ENCODE peak calls at places on chromosomes 4 and X, in seven cellular contexts. P, N, V, C, E, L and M are unnamed samples.

GRCh38 chr4:3321295-3321889 is 28.6 kb downstream of the RGS12 start:
- DNase-seq in P (peak; percentile 40), E (peak; percentile 35), N (peak; percentile 78), V (no peak), C (peak; percentile 61), L (peak; percentile 59), M (peak; percentile 45)

GRCh38 chr4:138035781-138036258 is 206.3 kb downstream of the SLC7A11 start:
- DNase-seq in L (no peak), C (peak; percentile 59), N (no peak), P (no peak), E (no peak), V (no peak), M (peak; percentile 25)

GRCh38 chr4:37749398-37749988 is 63.3 kb upstream of the RELL1 start:
- DNase-seq in E (no peak), P (no peak), V (no peak), N (no peak), L (no peak), C (no peak), M (no peak)

GRCh38 chrX:146278381-146278780 is 460.8 kb downstream of the SLITRK2 start:
- DNase-seq in E (peak; percentile 44), C (no peak), N (no peak), L (no peak), V (no peak), P (peak; percentile 16), M (no peak)

GRCh38 chrX:101230636-101231035 is 11.1 kb downstream of the DRP2 start:
- DNase-seq in E (no peak), L (no peak), V (no peak), C (no peak), N (no peak), P (no peak), M (no peak)

GRCh38 chr4:106650701-106651100 is 282.1 kb upstream of the GIMD1 start:
- DNase-seq in N (no peak), V (no peak), E (no peak), P (no peak), C (no peak), L (no peak), M (no peak)

GRCh38 chr4:8118035-8118434 is 40.6 kb downstream of the ABLIM2 start:
- DNase-seq in L (no peak), N (no peak), V (no peak), E (no peak), C (no peak), P (no peak), M (no peak)

GRCh38 chrX:9343971-9344370 is 120.9 kb upstream of the TBL1X start:
- DNase-seq in V (no peak), L (no peak), P (no peak), N (no peak), C (no peak), E (no peak), M (no peak)

GRCh38 chr4:123588631-123589223 is 192.1 kb downstream of the SPRY1 start:
- DNase-seq in V (no peak), E (no peak), N (no peak), P (no peak), C (no peak), L (peak; percentile 78), M (no peak)

GRCh38 chr4:39255266-39255665 is 72.9 kb downstream of the WDR19 start:
- DNase-seq in C (no peak), P (no peak), V (no peak), N (no peak), E (no peak), L (no peak), M (no peak)

GRCh38 chr4:144592264-144592663 is 53.7 kb upstream of the HHIP start:
- DNase-seq in L (no peak), E (no peak), N (no peak), P (no peak), V (no peak), C (no peak), M (no peak)

GRCh38 chr4:37381040-37381668 is 136.6 kb downstream of the NWD2 start:
- DNase-seq in L (no peak), C (no peak), P (no peak), V (no peak), N (no peak), E (no peak), M (no peak)

GRCh38 chrX:131783555-131784338 is 239.4 kb upstream of the STK26 start:
- DNase-seq in C (no peak), L (no peak), E (no peak), N (no peak), P (peak; percentile 86), V (peak; percentile 26), M (peak; percentile 83)

GRCh38 chr4:116598980-116599789 is 486.2 kb downstream of the TRAM1L1 start:
- DNase-seq in P (no peak), E (no peak), L (peak; percentile 53), N (no peak), C (no peak), V (no peak), M (no peak)

GRCh38 chrX:136251042-136251991 is at the start of gene MAP7D3:
- DNase-seq in V (no peak), P (peak; percentile 59), C (peak; percentile 91), N (no peak), L (no peak), E (peak; percentile 68), M (no peak)

GRCh38 chr4:19514276-19515070 is 737.2 kb upstream of the SLIT2 start:
- DNase-seq in V (no peak), C (no peak), E (no peak), P (no peak), L (no peak), N (no peak), M (no peak)

GRCh38 chrX:110944793-110945466 is 149.3 kb upstream of the CHRDL1 start:
- DNase-seq in L (no peak), C (peak; percentile 58), P (no peak), N (no peak), E (no peak), V (no peak), M (peak; percentile 3)

GRCh38 chr4:83285022-83285387 is 407 bp upstream of the COQ2 start:
- DNase-seq in P (peak; percentile 36), C (peak; percentile 23), N (no peak), E (no peak), L (no peak), V (no peak), M (no peak)
- H3K27ac ChIP-seq in P (peak overlapping the region; percentile 94), C (peak overlapping the region; percentile 77), N (peak overlapping the region; percentile 91), E (peak overlapping the region; percentile 96), L (peak overlapping the region; percentile 95), V (peak overlapping the region; percentile 93), M (peak overlapping the region; percentile 98)

GRCh38 chr4:112277705-112278448 is 7.8 kb downstream of the TIFA start:
- DNase-seq in C (no peak), N (no peak), V (no peak), P (no peak), L (no peak), E (no peak), M (no peak)

GRCh38 chr4:112279025-112279881 is 6.5 kb downstream of the TIFA start:
- DNase-seq in N (no peak), C (no peak), E (no peak), L (no peak), V (no peak), P (no peak), M (no peak)

GRCh38 chr4:112282860-112283667 is 2.6 kb downstream of the TIFA start:
- DNase-seq in C (no peak), V (no peak), L (no peak), E (no peak), N (no peak), P (no peak), M (no peak)

GRCh38 chr4:112279882-112280315 is 5.8 kb downstream of the TIFA start:
- DNase-seq in L (no peak), C (no peak), P (no peak), E (no peak), N (no peak), V (no peak), M (no peak)

DNA sequence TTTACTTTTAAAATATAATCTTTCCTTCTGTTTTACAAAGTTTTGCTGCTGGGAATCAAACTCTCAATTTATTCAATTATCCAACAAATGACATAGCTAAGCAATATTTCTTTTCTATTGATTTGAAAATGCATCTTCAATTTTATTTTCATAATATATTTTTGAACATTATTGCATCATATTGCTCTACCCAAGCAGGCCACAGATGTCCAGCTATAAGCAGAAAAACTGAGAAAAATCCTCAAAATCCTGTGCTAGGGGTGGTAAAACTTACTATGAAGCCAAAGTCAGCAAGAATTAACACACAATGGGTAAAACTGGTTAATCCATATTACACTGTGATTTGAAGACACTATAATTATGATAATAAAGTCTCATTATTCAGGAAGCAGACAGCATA is 5.0 kb downstream of the TIFA start:
- DNase-seq in L (no peak), C (no peak), P (no peak), N (no peak), V (no peak), E (no peak), M (no peak)
- H3K4me3 ChIP-seq in L (no peak overlapping the region), C (no peak overlapping the region), P (no peak overlapping the region), N (no peak overlapping the region), V (no peak overlapping the region), E (no peak overlapping the region), M (no peak overlapping the region)

DNA sequence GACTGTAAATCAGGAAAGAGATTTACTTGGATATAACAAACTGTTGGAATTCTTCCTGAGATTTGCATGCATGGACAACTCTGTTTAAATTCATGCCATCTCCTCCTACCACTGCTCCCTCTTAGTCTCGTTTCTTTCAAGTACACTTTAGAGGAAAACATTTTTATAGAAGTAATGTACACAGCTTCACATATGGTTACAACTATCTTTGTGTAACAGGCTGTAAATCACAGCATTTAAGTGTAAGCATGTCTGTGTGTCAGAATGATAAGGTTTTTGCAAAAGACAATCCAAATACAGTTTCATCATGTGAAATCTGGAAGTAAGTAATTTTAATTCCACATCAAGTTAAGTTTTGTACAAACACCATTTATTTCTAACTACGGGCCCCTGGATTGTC is 21.5 kb upstream of the ENPEP start:
- DNase-seq in V (no peak), C (no peak), L (no peak), P (no peak), N (no peak), E (no peak), M (no peak)
- TF ChIP-seq CTCF in V (no peak), C (no peak), L (no peak), P (no peak), N (no peak), E (no peak), M (no peak)

GRCh38 chr4:40265910-40266274 is 69.1 kb downstream of the RHOH start:
- DNase-seq in L (no peak), C (no peak), V (no peak), P (no peak), E (no peak), N (no peak), M (no peak)

GRCh38 chr4:40264497-40264896 is 67.7 kb downstream of the RHOH start:
- DNase-seq in C (no peak), N (no peak), V (no peak), P (no peak), L (no peak), E (no peak), M (no peak)

GRCh38 chr4:40270609-40271008 is 64.5 kb upstream of the CHRNA9 start:
- DNase-seq in C (no peak), L (no peak), N (no peak), P (no peak), E (no peak), V (no peak), M (no peak)

GRCh38 chr4:40264995-40265909 is 68.4 kb downstream of the RHOH start:
- DNase-seq in N (no peak), V (no peak), P (no peak), C (peak; percentile 67), L (no peak), E (no peak), M (no peak)

DNA sequence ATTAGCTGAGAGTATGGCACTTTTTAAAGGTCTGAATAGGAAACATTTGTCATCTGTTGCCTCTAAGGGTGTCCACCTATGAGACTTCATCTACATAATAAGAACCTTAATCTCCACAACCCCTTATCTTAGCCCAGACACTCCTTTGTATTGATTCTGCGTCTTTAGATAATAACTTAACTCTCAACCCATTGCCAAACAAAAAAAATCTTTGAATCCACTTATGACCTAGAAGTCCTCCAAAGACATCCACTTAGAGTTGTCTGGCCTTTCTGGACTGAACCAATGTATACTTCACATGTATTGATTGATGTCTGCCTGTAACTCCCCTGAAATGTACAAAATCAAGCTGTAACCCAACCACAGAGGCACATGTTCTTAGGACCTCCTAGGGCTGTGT is 66.0 kb upstream of the CHRNA9 start:
- DNase-seq in V (no peak), P (no peak), E (no peak), C (no peak), L (no peak), N (no peak), M (no peak)
- H3K27ac ChIP-seq in V (no peak overlapping the region), P (no peak overlapping the region), E (no peak overlapping the region), C (no peak overlapping the region), L (no peak overlapping the region), N (no peak overlapping the region), M (no peak overlapping the region)